ENCODE peak calls at places on chromosome 7, in nine cellular contexts. J is lower lobe of right lung, L is AG09309, Q is cardiac fibroblast, K is psoas muscle, S is upper lobe of left lung, I is breast epithelium, F is astrocyte of the spinal cord, B is ascending aorta. R is an unnamed sample.

GRCh38 chr7:33422825-33423645 is 293.7 kb downstream of the BBS9 start:
- DNase-seq in J (no peak), L (no peak), Q (no peak), K (no peak), S (no peak), I (no peak), F (no peak), B (no peak), R (no peak)

GRCh38 chr7:37916673-37917660 is at the start of gene SFRP4:
- DNase-seq in J (peak; percentile 67), L (no peak), Q (peak; percentile 62), K (peak; percentile 84), S (peak; percentile 91), I (no peak), F (peak; percentile 88), B (peak; percentile 17), R (peak; percentile 36)

GRCh38 chr7:94510582-94511456 is 1.2 kb downstream of the CASD1 start:
- DNase-seq in J (peak; percentile 50), L (no peak), Q (peak; percentile 29), K (peak; percentile 68), S (no peak), I (no peak), F (peak; percentile 29), B (no peak), R (peak; percentile 17)

GRCh38 chr7:69597278-69598076 is 798 bp upstream of the AUTS2 start:
- DNase-seq in J (peak; percentile 64), L (no peak), Q (peak; percentile 9), K (peak; percentile 66), S (peak; percentile 91), I (peak; percentile 54), F (peak; percentile 10), B (no peak), R (no peak)

GRCh38 chr7:33807779-33808482 is 97.4 kb upstream of the BMPER start:
- DNase-seq in J (no peak), L (peak; percentile 78), Q (peak; percentile 83), K (no peak), S (peak; percentile 35), I (no peak), F (peak; percentile 82), B (no peak), R (peak; percentile 99)

GRCh38 chr7:112149734-112150133 is 56.5 kb downstream of the DOCK4 start:
- DNase-seq in J (no peak), L (no peak), Q (no peak), K (no peak), S (no peak), I (no peak), F (no peak), B (no peak), R (no peak)

GRCh38 chr7:47807756-47808155 is 140.5 kb downstream of the PKD1L1 start:
- DNase-seq in J (no peak), L (no peak), Q (no peak), K (no peak), S (no peak), I (no peak), F (no peak), B (no peak), R (no peak)

GRCh38 chr7:20744913-20745587 is 41.6 kb downstream of the SP8 start:
- DNase-seq in J (no peak), L (no peak), Q (no peak), K (no peak), S (no peak), I (no peak), F (peak; percentile 4), B (no peak), R (peak; percentile 12)

GRCh38 chr7:7347045-7347444 is 164.7 kb downstream of the C1GALT1 start:
- DNase-seq in J (no peak), L (no peak), Q (no peak), K (no peak), S (no peak), I (no peak), F (no peak), B (no peak), R (no peak)

GRCh38 chr7:22694597-22695207 is 32.3 kb upstream of the IL6 start:
- DNase-seq in J (no peak), L (no peak), Q (no peak), K (no peak), S (no peak), I (no peak), F (no peak), B (no peak), R (no peak)

GRCh38 chr7:152108359-152108758 is 82.9 kb downstream of the GALNT11 start:
- DNase-seq in J (no peak), L (no peak), Q (no peak), K (peak; percentile 63), S (no peak), I (no peak), F (no peak), B (no peak), R (peak; percentile 13)

GRCh38 chr7:26157520-26158105 is 5.6 kb downstream of the NFE2L3 start:
- DNase-seq in J (no peak), L (no peak), Q (no peak), K (no peak), S (no peak), I (no peak), F (no peak), B (no peak), R (no peak)

GRCh38 chr7:26153823-26154783 is 2.1 kb downstream of the NFE2L3 start:
- DNase-seq in J (no peak), L (no peak), Q (no peak), K (no peak), S (no peak), I (no peak), F (peak; percentile 67), B (no peak), R (peak; percentile 64)

GRCh38 chr7:26153246-26153822 is 1.3 kb downstream of the NFE2L3 start:
- DNase-seq in J (no peak), L (no peak), Q (no peak), K (no peak), S (no peak), I (no peak), F (no peak), B (no peak), R (no peak)

GRCh38 chr7:26156454-26157365 is 4.7 kb downstream of the NFE2L3 start:
- DNase-seq in J (no peak), L (peak; percentile 40), Q (peak; percentile 85), K (no peak), S (no peak), I (no peak), F (peak; percentile 95), B (no peak), R (peak; percentile 92)

GRCh38 chr7:26155531-26156375 is 3.8 kb downstream of the NFE2L3 start:
- DNase-seq in J (no peak), L (peak; percentile 4), Q (no peak), K (no peak), S (no peak), I (no peak), F (peak; percentile 38), B (no peak), R (peak; percentile 82)
- TF ChIP-seq CTCF in J (no peak), L (no peak), Q (no peak), K (no peak), S (no peak), I (no peak), F (no peak), B (no peak), R (no peak)

GRCh38 chr7:27119412-27119911 is 11.1 kb downstream of the HOXA4 start:
- DNase-seq in J (no peak), L (no peak), Q (no peak), K (no peak), S (no peak), I (no peak), F (no peak), B (no peak), R (no peak)
- H3K4me3 ChIP-seq in J (peak overlapping the region; percentile 55), L (no peak overlapping the region), Q (no peak overlapping the region), K (no peak overlapping the region), S (no peak overlapping the region), I (no peak overlapping the region), F (peak overlapping the region; percentile 89), B (no peak overlapping the region), R (no peak overlapping the region)

GRCh38 chr7:13998866-13999265 is 9.4 kb upstream of the ETV1 start:
- DNase-seq in J (no peak), L (no peak), Q (no peak), K (no peak), S (no peak), I (no peak), F (no peak), B (no peak), R (no peak)
- TF ChIP-seq CTCF in J (no peak), L (no peak), Q (no peak), K (no peak), S (no peak), I (no peak), F (no peak), B (no peak), R (no peak)

DNA sequence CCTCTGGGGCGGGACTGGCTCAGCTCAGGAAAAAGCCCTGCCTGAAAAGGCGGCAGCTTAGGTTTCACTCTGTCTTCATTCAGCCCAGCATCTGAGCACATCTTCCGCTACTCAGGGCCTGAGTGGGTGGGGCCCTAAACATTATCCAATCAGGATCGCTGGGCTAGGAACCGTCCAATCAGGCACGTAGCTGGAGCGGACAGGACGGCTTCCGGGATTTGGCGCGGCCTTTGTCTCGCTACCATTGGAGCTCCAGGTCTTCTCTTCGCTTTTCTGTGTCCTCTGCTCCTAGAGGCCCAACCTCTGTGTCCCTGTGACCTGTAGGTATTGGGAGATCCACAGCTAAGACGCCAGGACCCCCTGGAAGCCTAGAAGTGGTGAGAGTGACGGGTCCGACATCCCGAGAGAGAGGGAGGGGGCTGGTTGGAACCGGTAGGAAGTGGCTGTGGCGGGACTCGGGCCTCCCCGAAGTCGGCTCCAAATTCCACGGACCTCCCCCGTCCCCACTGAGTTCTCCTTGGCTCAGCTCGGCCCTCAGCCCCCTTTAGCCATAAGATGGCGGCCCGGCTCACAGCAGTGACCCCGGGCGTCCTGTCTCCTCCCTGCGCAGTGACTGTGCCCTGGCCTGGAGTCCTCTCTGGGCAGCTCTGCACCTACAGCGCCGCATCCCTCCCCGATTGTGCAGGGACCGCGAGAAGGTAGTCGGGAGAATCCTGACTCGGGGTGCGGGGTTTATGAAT is 99.1 kb downstream of the ZNF680 start:
- DNase-seq in J (peak; percentile 53), L (peak; percentile 4), Q (peak; percentile 59), K (peak; percentile 70), S (peak; percentile 40), I (peak; percentile 79), F (peak; percentile 47), B (peak; percentile 56), R (peak; percentile 3)
- H3K4me3 ChIP-seq in J (peak overlapping the region; percentile 54), L (peak overlapping the region; percentile 34), Q (peak overlapping the region; percentile 36), K (peak overlapping the region; percentile 57), S (peak overlapping the region; percentile 43), I (peak overlapping the region; percentile 41), F (peak overlapping the region; percentile 41), B (peak overlapping the region; percentile 33), R (no peak overlapping the region)

DNA sequence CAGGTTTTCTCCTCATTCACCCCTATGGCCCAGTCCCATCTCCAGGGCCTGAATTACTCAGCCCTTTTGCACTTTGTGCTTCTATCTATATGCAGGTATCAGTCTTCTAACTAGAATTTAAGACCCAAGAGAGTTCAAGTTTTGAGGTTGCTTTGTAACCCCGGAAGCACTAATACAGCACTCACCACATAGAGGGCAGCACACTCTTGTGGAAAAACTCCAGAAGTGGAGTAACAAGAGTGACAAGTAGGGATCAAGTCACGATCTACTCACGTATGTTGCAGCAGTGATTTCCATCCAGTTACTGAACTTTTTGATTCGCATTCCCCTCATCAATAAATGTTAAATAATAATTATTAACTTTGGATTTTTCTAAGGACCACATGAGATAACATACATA is 151.0 kb downstream of the CHCHD3 start:
- DNase-seq in J (no peak), L (no peak), Q (no peak), K (no peak), S (no peak), I (no peak), F (no peak), B (no peak), R (peak; percentile 27)
- TF ChIP-seq CTCF in J (peak; percentile 28), L (peak; percentile 10), Q (peak; percentile 31), K (peak; percentile 11), S (no peak), I (no peak), F (peak; percentile 44), B (no peak), R (peak; percentile 35)

GRCh38 chr7:27141591-27142561 is 1.6 kb downstream of the HOXA5 start:
- DNase-seq in J (no peak), L (no peak), Q (no peak), K (peak; percentile 53), S (peak; percentile 70), I (no peak), F (no peak), B (no peak), R (no peak)
- H3K4me3 ChIP-seq in J (peak overlapping the region; percentile 70), L (no peak overlapping the region), Q (peak overlapping the region; percentile 21), K (peak overlapping the region; percentile 74), S (peak overlapping the region; percentile 49), I (peak overlapping the region; percentile 57), F (peak overlapping the region; percentile 65), B (peak overlapping the region; percentile 91), R (peak overlapping the region; percentile 53)